ENCODE peak calls at places on chromosomes 1 and 21, in ten cellular contexts. M, R, D, T, N, Z, H, Q, L and F are unnamed samples.

GRCh38 chr1:153192697-153193096 is 10.5 kb upstream of the LELP1 start:
- DNase-seq in D (no peak), M (peak), T (no peak), N (no peak), Q (no peak), H (peak), L (no peak), R (no peak), Z (no peak), F (no peak)

GRCh38 chr1:155093938-155094621 is 15.4 kb downstream of the EFNA3 start:
- DNase-seq in N (no peak), D (peak), T (peak), L (no peak), R (peak), M (peak), Z (peak), H (no peak), Q (peak), F (no peak)

GRCh38 chr21:25283720-25284119 is 323.6 kb downstream of the MRPL39 start:
- DNase-seq in Z (no peak), T (no peak), M (peak), D (peak), Q (no peak), H (no peak), N (peak), R (peak), L (no peak), F (peak)

GRCh38 chr1:42682739-42683529 is 716 bp downstream of the YBX1 start:
- DNase-seq in Z (peak), N (no peak), H (peak), L (peak), M (peak), D (peak), R (no peak), T (no peak), Q (peak), F (peak)

GRCh38 chr1:100457683-100458082 is 80.3 kb upstream of the GPR88 start:
- DNase-seq in R (no peak), M (no peak), H (no peak), Z (no peak), T (no peak), N (no peak), Q (no peak), D (no peak), L (no peak), F (no peak)

GRCh38 chr1:105294838-105295237 is 1545.1 kb downstream of the AMY1C start:
- DNase-seq in H (no peak), R (no peak), Q (no peak), D (no peak), Z (no peak), N (no peak), L (no peak), M (no peak), T (no peak), F (no peak)

GRCh38 chr1:22711591-22712501 is 1.2 kb downstream of the EPHB2 start:
- DNase-seq in L (no peak), R (no peak), Z (no peak), T (no peak), H (no peak), N (no peak), Q (no peak), M (peak), D (peak), F (no peak)

GRCh38 chr1:158177705-158178450 is 2.8 kb upstream of the CD1D start:
- DNase-seq in M (peak), N (no peak), D (peak), L (peak), R (no peak), Q (peak), T (peak), Z (peak), H (peak), F (peak)

GRCh38 chr1:175218786-175219447 is 26.3 kb upstream of the KIAA0040 start:
- DNase-seq in R (no peak), D (peak), H (no peak), Q (no peak), Z (no peak), M (no peak), L (no peak), N (no peak), T (no peak), F (no peak)

GRCh38 chr1:6858586-6858985 is 73.3 kb downstream of the CAMTA1 start:
- DNase-seq in Z (no peak), Q (no peak), N (no peak), R (no peak), D (no peak), M (no peak), T (no peak), H (no peak), L (no peak), F (no peak)

GRCh38 chr1:156336242-156336641 is 1.9 kb downstream of the CCT3 start:
- DNase-seq in L (no peak), Q (no peak), R (no peak), N (no peak), D (no peak), M (peak), Z (no peak), H (no peak), T (no peak), F (no peak)

GRCh38 chr1:172143384-172144025 is 277.0 kb upstream of the C1orf105 start:
- DNase-seq in R (no peak), D (no peak), H (no peak), L (no peak), M (no peak), T (peak), N (no peak), Q (no peak), Z (no peak), F (no peak)

GRCh38 chr1:15295676-15296075 is 48.7 kb downstream of the FHAD1 start:
- DNase-seq in Q (no peak), T (no peak), M (no peak), H (no peak), R (no peak), D (no peak), L (no peak), N (peak), Z (no peak), F (no peak)

GRCh38 chr1:38578444-38578951 is 281.1 kb downstream of the RRAGC start:
- DNase-seq in L (no peak), Q (no peak), N (no peak), D (peak), M (peak), H (no peak), R (no peak), Z (no peak), T (no peak), F (no peak)

GRCh38 chr1:2150836-2151235 is 43.7 kb downstream of the FAAP20 start:
- DNase-seq in T (no peak), Z (no peak), L (no peak), H (no peak), R (no peak), Q (no peak), N (no peak), D (no peak), M (no peak), F (no peak)

GRCh38 chr1:2151252-2151651 is 43.3 kb downstream of the FAAP20 start:
- DNase-seq in M (no peak), L (no peak), Q (no peak), R (no peak), N (no peak), Z (no peak), H (no peak), T (no peak), D (no peak), F (no peak)

GRCh38 chr1:2154022-2154421 is 40.5 kb downstream of the FAAP20 start:
- DNase-seq in N (no peak), R (no peak), M (no peak), Q (no peak), T (no peak), L (no peak), H (no peak), D (no peak), Z (no peak), F (no peak)

GRCh38 chr1:2151906-2152305 is 42.7 kb downstream of the FAAP20 start:
- DNase-seq in Z (no peak), M (no peak), R (no peak), Q (no peak), H (no peak), D (no peak), N (peak), L (no peak), T (no peak), F (no peak)

GRCh38 chr1:2152914-2153313 is 41.7 kb downstream of the FAAP20 start:
- DNase-seq in Q (no peak), N (no peak), T (no peak), M (no peak), L (no peak), D (no peak), H (no peak), R (no peak), Z (no peak), F (no peak)
- TF ChIP-seq CTCF in Q (no peak), N (no peak), T (no peak), M (no peak), L (no peak), D (no peak), H (no peak), R (no peak), Z (no peak), F (no peak)

DNA sequence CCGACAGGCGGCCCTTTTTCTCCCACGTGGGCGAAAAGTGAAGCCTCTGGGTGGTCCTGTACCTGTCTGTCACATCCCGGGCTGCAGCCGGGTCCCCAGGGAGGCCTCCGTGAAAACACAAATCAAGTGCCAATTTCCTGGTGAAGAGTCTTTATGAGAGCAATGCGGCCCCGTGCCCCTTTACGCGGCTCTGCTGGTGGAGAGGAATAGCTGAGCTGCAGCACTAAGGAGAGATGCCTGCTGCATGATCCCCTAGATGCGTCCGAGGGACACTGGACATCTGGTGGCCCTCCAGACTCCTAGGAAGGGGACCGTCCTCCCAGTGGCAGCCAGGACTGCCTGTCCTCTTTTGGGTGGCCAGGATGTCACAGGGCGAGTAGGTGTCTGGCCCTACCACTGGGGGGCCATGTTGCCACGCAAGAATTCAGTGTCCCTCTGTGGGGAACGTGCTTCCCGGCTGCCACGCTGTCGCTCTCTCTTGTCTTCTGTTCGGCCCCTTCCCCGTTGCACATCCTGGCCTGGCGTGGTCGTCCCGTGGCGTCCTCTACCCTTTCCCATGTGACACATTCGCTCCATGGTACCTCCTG is 38.7 kb downstream of the COL18A1 start:
- DNase-seq in L (no peak), T (no peak), H (no peak), N (no peak), D (no peak), Z (no peak), M (no peak), Q (peak), R (no peak), F (no peak)
- TF ChIP-seq CTCF in L (no peak), T (no peak), H (no peak), N (no peak), D (no peak), Z (no peak), M (no peak), Q (no peak), R (peak), F (peak)

GRCh38 chr1:56399326-56400292 is 179.8 kb downstream of the PLPP3 start:
- DNase-seq in Z (no peak), N (no peak), H (no peak), M (no peak), R (no peak), L (no peak), Q (no peak), D (no peak), T (no peak), F (no peak)

GRCh38 chr1:56401191-56401590 is 178.2 kb downstream of the PLPP3 start:
- DNase-seq in Q (no peak), T (no peak), R (no peak), D (no peak), M (no peak), N (no peak), Z (no peak), H (no peak), L (no peak), F (no peak)

GRCh38 chr1:56397811-56398231 is 181.5 kb downstream of the PLPP3 start:
- DNase-seq in N (no peak), R (peak), Z (no peak), H (no peak), Q (no peak), L (no peak), D (no peak), M (no peak), T (no peak), F (no peak)

GRCh38 chr1:56403321-56403720 is 176.0 kb downstream of the PLPP3 start:
- DNase-seq in M (no peak), Q (no peak), D (no peak), R (no peak), L (no peak), Z (no peak), H (no peak), T (no peak), N (peak), F (no peak)

DNA sequence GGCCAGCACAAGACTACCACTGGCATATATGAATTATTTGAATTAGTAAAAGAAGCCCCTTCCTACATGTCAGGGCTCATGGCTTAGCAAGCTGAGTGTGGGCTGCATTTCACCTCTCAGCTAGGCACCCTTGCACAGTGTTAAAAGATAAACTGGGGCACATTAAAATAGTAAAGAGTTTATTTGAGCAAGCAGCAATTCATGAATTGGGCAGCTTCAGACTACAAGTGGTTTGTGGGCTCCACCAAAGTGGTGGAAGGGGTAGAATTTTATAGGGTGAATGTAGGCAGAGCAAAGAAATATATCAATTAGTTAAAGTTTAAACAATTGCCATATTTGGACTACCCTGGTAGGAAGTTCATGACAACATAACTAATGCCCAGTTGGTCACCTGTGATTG is 178.8 kb downstream of the PLPP3 start:
- DNase-seq in Q (no peak), N (no peak), T (no peak), D (no peak), Z (no peak), M (no peak), L (no peak), R (no peak), H (no peak), F (no peak)
- TF ChIP-seq CTCF in Q (no peak), N (no peak), T (no peak), D (no peak), Z (no peak), M (no peak), L (no peak), R (no peak), H (no peak), F (no peak)

DNA sequence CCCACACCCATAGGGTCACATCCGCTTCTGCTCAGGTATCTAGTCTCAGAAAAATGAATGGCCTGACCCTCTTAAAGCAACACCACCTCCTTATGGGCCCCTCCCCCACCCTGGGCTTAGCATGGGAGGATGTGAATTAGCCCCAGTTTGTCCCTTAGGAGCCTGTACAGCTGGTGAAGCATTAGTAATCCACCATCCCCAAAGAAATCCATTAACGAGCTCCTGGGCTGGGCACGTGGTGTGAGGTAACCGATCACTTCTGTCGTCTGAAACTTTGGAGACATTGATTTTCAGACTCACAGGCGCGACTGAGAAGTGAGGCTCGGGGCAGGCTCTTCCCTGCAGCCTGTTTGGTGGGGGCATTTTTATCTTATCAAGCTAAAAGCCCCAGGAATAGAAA is 10.5 kb downstream of the RASSF5 start:
- DNase-seq in L (no peak), H (no peak), R (no peak), M (no peak), N (no peak), Z (no peak), T (no peak), D (no peak), Q (no peak), F (no peak)
- TF ChIP-seq CTCF in L (no peak), H (no peak), R (no peak), M (no peak), N (no peak), Z (no peak), T (no peak), D (no peak), Q (no peak), F (no peak)

DNA sequence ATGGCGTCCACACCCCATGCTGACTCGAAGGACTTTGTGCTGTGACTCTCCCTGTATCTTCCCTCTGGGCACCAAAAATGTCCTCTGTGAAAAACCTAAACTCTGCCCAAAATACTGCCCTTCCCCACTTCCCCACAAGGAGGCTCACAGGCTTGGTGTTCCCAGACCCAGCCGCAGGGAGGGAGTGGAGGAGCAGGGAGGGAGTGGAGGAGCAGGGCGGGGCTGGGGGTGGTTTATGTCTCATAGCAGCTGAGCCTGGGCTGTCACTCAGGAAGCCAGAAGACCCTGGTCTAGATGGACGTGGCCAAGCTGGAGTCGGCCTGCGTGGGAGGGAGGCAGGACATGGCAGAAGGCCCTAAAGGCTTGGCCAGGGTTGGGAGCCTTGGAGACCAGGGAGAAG is 461.7 kb downstream of the PTPRU start:
- DNase-seq in Q (no peak), D (peak), R (no peak), N (no peak), H (peak), M (peak), T (no peak), L (no peak), Z (no peak), F (no peak)
- TF ChIP-seq CTCF in Q (no peak), D (peak), R (peak), N (peak), H (peak), M (peak), T (peak), L (no peak), Z (no peak), F (no peak)

DNA sequence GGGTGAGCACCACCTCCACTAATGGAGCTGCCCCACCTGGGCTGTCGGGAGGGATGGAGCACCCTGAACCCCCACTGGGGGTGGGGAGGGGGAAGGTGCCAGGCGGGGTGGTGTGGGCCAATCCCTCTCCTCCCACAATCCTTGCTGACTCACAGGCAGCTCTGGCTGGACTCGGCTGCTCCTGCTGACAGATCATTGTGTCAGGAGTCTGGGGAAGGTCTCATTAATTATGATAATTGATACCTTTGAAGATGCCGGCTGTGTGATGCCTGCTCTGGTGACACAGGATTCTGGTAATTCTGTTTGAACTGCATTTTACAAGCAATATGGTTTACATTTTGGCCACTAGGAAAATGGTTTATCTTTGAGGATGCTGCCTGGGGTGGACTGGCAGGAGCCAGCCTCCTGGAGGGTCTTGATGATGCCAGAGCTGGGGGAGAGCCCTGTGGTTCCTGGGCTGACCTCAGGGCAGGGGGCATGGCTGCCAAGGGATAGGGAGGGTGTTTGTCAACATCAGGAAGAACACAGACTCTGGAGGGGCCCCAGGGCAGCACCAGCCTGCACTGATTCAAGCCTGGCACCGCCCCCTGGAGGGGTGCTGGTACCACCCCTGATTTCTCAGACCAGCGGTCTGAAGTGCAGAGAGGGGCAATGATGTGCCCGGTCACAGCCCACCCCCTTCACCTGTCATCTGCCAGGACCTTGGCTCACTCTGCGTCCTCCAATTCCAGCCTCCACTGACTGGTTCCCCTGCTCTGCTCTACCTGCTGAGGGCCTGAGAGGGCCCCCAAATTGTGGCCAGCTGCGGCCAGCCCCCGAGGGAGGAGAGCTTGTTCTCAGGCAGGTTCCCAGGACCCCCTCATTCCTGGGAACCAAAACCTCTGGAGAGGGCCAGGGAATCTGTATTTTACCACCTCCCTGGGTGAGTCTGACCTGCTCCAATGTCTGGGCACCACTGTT is 338.8 kb downstream of the MATN1 start:
- DNase-seq in Q (no peak), D (no peak), L (peak), R (no peak), N (no peak), T (no peak), H (no peak), M (no peak), Z (no peak), F (no peak)
- TF ChIP-seq CTCF in Q (no peak), D (no peak), L (no peak), R (no peak), N (no peak), T (no peak), H (no peak), M (no peak), Z (no peak), F (no peak)

DNA sequence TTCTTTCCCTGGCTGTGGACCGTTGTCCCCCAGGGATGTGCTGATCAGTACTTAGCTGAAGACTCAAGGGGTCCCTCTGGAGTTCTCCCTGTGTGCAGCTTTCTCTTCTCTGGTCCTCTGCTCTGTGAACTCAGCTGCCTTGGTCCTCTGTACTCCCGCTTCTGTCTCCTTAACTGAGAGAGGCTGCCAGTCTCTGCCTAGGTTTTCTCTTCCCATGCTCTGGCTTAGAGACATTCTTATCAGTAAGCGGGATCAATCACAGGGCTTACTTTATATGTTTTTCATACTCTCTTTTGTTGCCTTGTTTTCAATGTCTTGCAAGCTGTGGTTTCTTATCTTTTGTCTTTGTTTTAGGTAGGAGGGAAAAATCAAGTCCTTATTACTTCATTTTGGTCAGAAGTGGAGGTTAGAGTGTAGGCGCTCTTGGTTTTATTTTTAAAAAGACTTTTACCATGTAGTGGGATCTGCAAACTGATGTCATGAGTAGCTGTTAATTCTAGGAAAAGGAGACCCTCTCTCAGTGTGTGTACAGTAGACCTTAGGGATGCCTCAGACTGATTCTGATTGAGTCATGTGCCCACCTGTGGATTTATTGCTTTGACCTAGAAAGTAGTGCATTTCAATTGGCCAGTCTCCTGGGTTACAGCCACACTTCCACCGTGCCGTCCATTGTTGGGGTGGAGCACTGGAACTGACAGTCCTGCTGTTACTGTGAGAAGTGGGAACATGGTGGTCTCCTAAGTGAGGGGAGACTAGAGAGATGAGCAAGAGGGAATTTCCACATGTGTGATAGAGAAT is 46.6 kb downstream of the TTC3 start:
- DNase-seq in R (no peak), N (no peak), D (peak), H (no peak), M (peak), T (no peak), Q (no peak), Z (no peak), L (no peak), F (no peak)
- TF ChIP-seq CTCF in R (no peak), N (no peak), D (no peak), H (no peak), M (peak), T (peak), Q (no peak), Z (no peak), L (no peak), F (peak)